ENCODE peak calls at places on chromosome 12, in ten cellular contexts. X, T, M, I, K, O, Q, W, Z and G are unnamed samples.

GRCh38 chr12:97555547-97556200 is 93.1 kb downstream of the RMST start:
- DNase-seq in X (no peak), T (no peak), M (no peak), I (no peak), K (no peak), O (no peak), Q (no peak), W (no peak), Z (no peak), G (no peak)

GRCh38 chr12:49057888-49058287 is 2.7 kb downstream of the KMT2D start:
- DNase-seq in X (no peak), T (no peak), M (no peak), I (no peak), K (no peak), O (peak), Q (no peak), W (no peak), Z (no peak), G (no peak)

GRCh38 chr12:94148841-94149780 is 734 bp downstream of the PLXNC1 start:
- DNase-seq in X (peak), T (peak), M (peak), I (no peak), K (peak), O (no peak), Q (no peak), W (peak), Z (no peak), G (peak)

GRCh38 chr12:18559242-18559641 is 178.6 kb downstream of the PLCZ1 start:
- DNase-seq in X (no peak), T (no peak), M (no peak), I (no peak), K (no peak), O (no peak), Q (no peak), W (no peak), Z (no peak), G (no peak)

GRCh38 chr12:123532021-123532420 is 1.5 kb downstream of the RILPL1 start:
- DNase-seq in X (peak), T (peak), M (no peak), I (no peak), K (no peak), O (no peak), Q (no peak), W (no peak), Z (no peak), G (peak)

GRCh38 chr12:64813733-64814132 is 10.7 kb upstream of the TBC1D30 start:
- DNase-seq in X (no peak), T (no peak), M (no peak), I (no peak), K (no peak), O (no peak), Q (no peak), W (no peak), Z (no peak), G (no peak)

GRCh38 chr12:70774055-70774454 is 136.8 kb upstream of the PTPRB start:
- DNase-seq in X (no peak), T (no peak), M (no peak), I (no peak), K (no peak), O (no peak), Q (peak), W (no peak), Z (no peak), G (no peak)

GRCh38 chr12:127690161-127690560 is 576.8 kb upstream of the TMEM132C start:
- DNase-seq in X (no peak), T (no peak), M (no peak), I (no peak), K (no peak), O (peak), Q (no peak), W (no peak), Z (no peak), G (no peak)

GRCh38 chr12:4148418-4149056 is 125.0 kb upstream of the CCND2 start:
- DNase-seq in X (peak), T (no peak), M (no peak), I (no peak), K (peak), O (no peak), Q (no peak), W (no peak), Z (no peak), G (no peak)

GRCh38 chr12:13178568-13179158 is 17.9 kb upstream of the EMP1 start:
- DNase-seq in X (no peak), T (no peak), M (no peak), I (no peak), K (no peak), O (no peak), Q (no peak), W (no peak), Z (no peak), G (no peak)

GRCh38 chr12:42030588-42030987 is 114.1 kb downstream of the GXYLT1 start:
- DNase-seq in X (no peak), T (no peak), M (no peak), I (no peak), K (no peak), O (no peak), Q (no peak), W (no peak), Z (no peak), G (no peak)

GRCh38 chr12:23559268-23559753 is 390.2 kb downstream of the SOX5 start:
- DNase-seq in X (no peak), T (no peak), M (no peak), I (no peak), K (no peak), O (no peak), Q (no peak), W (no peak), Z (no peak), G (no peak)

GRCh38 chr12:2800046-2800570 is 5.3 kb downstream of the FKBP4 start:
- DNase-seq in X (no peak), T (no peak), M (no peak), I (no peak), K (no peak), O (no peak), Q (no peak), W (no peak), Z (no peak), G (no peak)

GRCh38 chr12:9252256-9252655 is 44.1 kb upstream of the PZP start:
- DNase-seq in X (no peak), T (no peak), M (no peak), I (no peak), K (no peak), O (no peak), Q (no peak), W (no peak), Z (no peak), G (no peak)

GRCh38 chr12:101767537-101767936 is 28.3 kb upstream of the SYCP3 start:
- DNase-seq in X (no peak), T (no peak), M (no peak), I (no peak), K (no peak), O (peak), Q (no peak), W (no peak), Z (no peak), G (no peak)

GRCh38 chr12:49292729-49293055 is 2.3 kb upstream of the PRPH start:
- DNase-seq in X (no peak), T (no peak), M (no peak), I (no peak), K (no peak), O (no peak), Q (no peak), W (no peak), Z (no peak), G (no peak)